ENCODE peak calls at places on chromosomes 7 and 10, in seven cellular contexts. J is GM23248, A is hepatocyte, B is PC-3, K is OCI-LY7, Y is neural progenitor cell, D is HCT116. S is an unnamed sample.
A peak's percentile ranks its signal among the peaks of the same experiment; 100 is the strongest.

GRCh38 chr7:100679927-100680588 is 6.5 kb downstream of the GNB2 start:
- DNase-seq in J (peak; percentile 67), A (no peak), B (no peak), K (no peak), Y (no peak), D (no peak), S (peak; percentile 52)

GRCh38 chr10:123972481-123973401 is 81.1 kb upstream of the CPXM2 start:
- DNase-seq in J (no peak), A (no peak), B (no peak), K (no peak), Y (peak; percentile 80), D (no peak), S (peak; percentile 83)

GRCh38 chr10:70124415-70124814 is 8.2 kb downstream of the AIFM2 start:
- DNase-seq in J (no peak), A (no peak), B (no peak), K (no peak), Y (no peak), D (no peak), S (no peak)

GRCh38 chr7:112421666-112422486 is 28.4 kb upstream of the IFRD1 start:
- DNase-seq in J (no peak), A (no peak), B (no peak), K (peak; percentile 94), Y (no peak), D (no peak), S (peak; percentile 67)

GRCh38 chr10:4214912-4215311 is 429.9 kb upstream of the KLF6 start:
- DNase-seq in J (peak; percentile 55), A (no peak), B (no peak), K (no peak), Y (no peak), D (no peak), S (peak; percentile 28)

GRCh38 chr7:150974468-150975391 is 3.4 kb downstream of the KCNH2 start:
- DNase-seq in J (peak; percentile 62), A (peak; percentile 72), B (peak; percentile 36), K (peak; percentile 92), Y (peak; percentile 71), D (peak; percentile 43), S (peak; percentile 54)

GRCh38 chr10:110699859-110700468 is 55.8 kb downstream of the RBM20 start:
- DNase-seq in J (no peak), A (no peak), B (no peak), K (no peak), Y (no peak), D (no peak), S (no peak)

GRCh38 chr10:31675726-31676125 is 252.9 kb downstream of the ARHGAP12 start:
- DNase-seq in J (no peak), A (no peak), B (no peak), K (no peak), Y (no peak), D (no peak), S (no peak)

GRCh38 chr7:1885465-1886226 is 215.6 kb downstream of the ELFN1 start:
- DNase-seq in J (no peak), A (no peak), B (no peak), K (no peak), Y (no peak), D (no peak), S (no peak)

GRCh38 chr7:1883834-1884582 is 213.9 kb downstream of the ELFN1 start:
- DNase-seq in J (no peak), A (no peak), B (no peak), K (no peak), Y (peak; percentile 45), D (no peak), S (peak; percentile 65)

GRCh38 chr7:84113906-84114875 is 80.4 kb downstream of the SEMA3A start:
- DNase-seq in J (no peak), A (no peak), B (no peak), K (no peak), Y (no peak), D (no peak), S (no peak)

GRCh38 chr7:10802526-10802925 is 171.1 kb upstream of the PHF14 start:
- DNase-seq in J (peak; percentile 78), A (no peak), B (peak; percentile 22), K (no peak), Y (no peak), D (no peak), S (no peak)

GRCh38 chr10:27525819-27526218 is 21.7 kb downstream of the RAB18 start:
- DNase-seq in J (peak; percentile 74), A (no peak), B (no peak), K (no peak), Y (no peak), D (no peak), S (no peak)

GRCh38 chr10:103558916-103559315 is 65.4 kb downstream of the NEURL1 start:
- DNase-seq in J (no peak), A (no peak), B (no peak), K (peak; percentile 24), Y (no peak), D (no peak), S (no peak)

GRCh38 chr7:3510101-3511020 is 209.3 kb downstream of the SDK1 start:
- DNase-seq in J (no peak), A (no peak), B (no peak), K (peak; percentile 31), Y (no peak), D (no peak), S (peak; percentile 64)

GRCh38 chr7:131292141-131292905 is 35.4 kb upstream of the MKLN1 start:
- DNase-seq in J (peak; percentile 3), A (no peak), B (no peak), K (no peak), Y (no peak), D (no peak), S (no peak)

GRCh38 chr7:4134204-4134603 is 547.9 kb upstream of the FOXK1 start:
- DNase-seq in J (no peak), A (peak; percentile 26), B (no peak), K (no peak), Y (no peak), D (no peak), S (no peak)

GRCh38 chr10:23048191-23048590 is 47.2 kb upstream of the MSRB2 start:
- DNase-seq in J (no peak), A (no peak), B (no peak), K (no peak), Y (no peak), D (no peak), S (no peak)

GRCh38 chr10:73410897-73411296 is 3.0 kb downstream of the ANXA7 start:
- DNase-seq in J (no peak), A (no peak), B (no peak), K (no peak), Y (no peak), D (no peak), S (no peak)

GRCh38 chr7:90708841-90709317 is 112.8 kb downstream of the CDK14 start:
- DNase-seq in J (peak; percentile 41), A (peak; percentile 55), B (peak; percentile 67), K (peak; percentile 93), Y (peak; percentile 83), D (peak; percentile 38), S (peak; percentile 93)

GRCh38 chr10:113216068-113216467 is 266.0 kb downstream of the TCF7L2 start:
- DNase-seq in J (peak; percentile 21), A (no peak), B (peak; percentile 50), K (no peak), Y (peak; percentile 19), D (peak; percentile 12), S (peak; percentile 76)

GRCh38 chr10:6460861-6461409 is 119.1 kb downstream of the PRKCQ start:
- DNase-seq in J (no peak), A (no peak), B (no peak), K (no peak), Y (no peak), D (no peak), S (no peak)

GRCh38 chr10:51642591-51642990 is 56.8 kb downstream of the CSTF2T start:
- DNase-seq in J (no peak), A (no peak), B (no peak), K (no peak), Y (no peak), D (no peak), S (no peak)

GRCh38 chr7:117616694-117617093 is 136.9 kb downstream of the CFTR start:
- DNase-seq in J (no peak), A (no peak), B (no peak), K (no peak), Y (no peak), D (no peak), S (no peak)

GRCh38 chr7:43038229-43038628 is 74.2 kb upstream of the HECW1 start:
- DNase-seq in J (peak; percentile 96), A (no peak), B (peak; percentile 15), K (no peak), Y (no peak), D (no peak), S (no peak)

GRCh38 chr10:104253576-104254410 is 899 bp upstream of the GSTO1 start:
- DNase-seq in J (peak; percentile 17), A (no peak), B (no peak), K (no peak), Y (no peak), D (no peak), S (peak; percentile 53)

GRCh38 chr7:55223023-55223422 is 142.1 kb upstream of the LANCL2 start:
- DNase-seq in J (no peak), A (no peak), B (no peak), K (peak; percentile 12), Y (no peak), D (no peak), S (no peak)
- TF ChIP-seq EZH2phosphoT487 in J (no peak), A (no peak), B (no peak), K (no peak), Y (no peak), D (no peak), S (no peak)

GRCh38 chr7:102849079-102849478 is 63.7 kb upstream of the LRRC17 start:
- DNase-seq in J (peak; percentile 73), A (no peak), B (no peak), K (no peak), Y (no peak), D (no peak), S (no peak)
- H3K4me2 ChIP-seq in J (peak overlapping the region; percentile 15), A (peak overlapping the region; percentile 33), B (no peak overlapping the region), K (no peak overlapping the region), Y (no peak overlapping the region), D (no peak overlapping the region), S (no peak overlapping the region)

DNA sequence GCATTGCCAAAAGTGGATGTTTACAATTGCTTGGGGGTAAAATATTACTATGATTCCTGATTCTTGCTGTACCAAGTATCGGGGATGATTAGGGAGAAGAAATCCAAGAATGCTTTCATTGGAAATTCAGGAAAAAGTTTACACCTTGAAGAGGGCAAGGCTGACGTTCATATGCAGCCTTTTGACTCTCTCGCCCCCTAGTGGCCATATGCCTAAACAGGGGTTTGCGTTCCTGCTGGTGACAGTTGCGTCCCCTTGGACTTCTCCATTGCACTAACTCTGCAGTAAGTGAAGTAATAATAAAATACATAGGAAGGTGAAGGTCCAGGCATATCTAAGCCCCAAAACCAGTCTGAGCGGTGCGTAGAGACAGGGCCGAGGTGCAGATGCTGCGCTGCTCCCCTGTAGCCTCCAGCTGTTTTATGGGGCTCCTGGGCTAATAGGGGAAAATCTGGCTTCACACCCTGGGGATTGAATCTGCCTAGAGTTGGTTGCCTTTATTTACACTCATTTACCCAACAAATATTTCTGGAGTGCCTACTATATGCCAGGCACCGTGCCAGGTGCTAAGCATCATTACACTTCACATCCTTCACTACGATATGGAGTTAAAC is 12.4 kb upstream of the KIAA1217 start:
- DNase-seq in J (peak; percentile 76), A (peak; percentile 91), B (peak; percentile 79), K (peak; percentile 67), Y (peak; percentile 88), D (peak; percentile 60), S (peak; percentile 92)
- TF ChIP-seq EZH2phosphoT487 in J (no peak), A (no peak), B (no peak), K (no peak), Y (no peak), D (no peak), S (no peak)

DNA sequence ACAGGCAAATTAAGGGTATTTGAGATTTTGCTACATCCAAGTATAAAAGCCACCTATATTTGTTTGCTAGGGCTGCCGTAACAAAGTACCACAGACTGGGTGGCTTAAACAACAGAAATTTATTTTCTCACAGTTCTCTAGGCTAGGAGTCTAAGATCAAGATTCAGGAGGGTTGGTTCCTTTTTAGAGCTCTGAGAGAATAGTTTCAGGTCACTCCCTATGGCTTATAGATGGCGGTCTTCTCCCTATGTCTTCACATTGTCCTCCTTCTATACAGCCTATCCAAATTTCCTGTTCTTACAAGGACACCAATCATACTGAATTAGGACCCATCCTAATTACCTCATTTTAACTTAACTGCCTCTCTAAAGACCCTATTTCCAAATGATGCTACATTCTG is 11.2 kb downstream of the HYCC1 start:
- DNase-seq in J (no peak), A (no peak), B (no peak), K (no peak), Y (no peak), D (no peak), S (no peak)
- H3K4me2 ChIP-seq in J (no peak overlapping the region), A (no peak overlapping the region), B (no peak overlapping the region), K (no peak overlapping the region), Y (no peak overlapping the region), D (no peak overlapping the region), S (peak overlapping the region; percentile 36)